ENCODE peak calls at places on chromosomes 16 and 17, in seven cellular contexts. One of them, this sample, is unnamed.

GRCh38 chr16:22220714-22221113 is 14.6 kb downstream of the EEF2K start:
- DNase-seq in MM.1S: no peak
- DNase-seq in ACHN: no peak
- DNase-seq in NCI-H460: no peak
- DNase-seq in GM12892: no peak
- DNase-seq in NCI-H2081: no peak
- DNase-seq in stimulated activated CD8-positive, alpha-beta memory T cell treated with anti-CD3 and anti-CD28 coated beads, Interleukin-4, amount 100 ng/mL, for 4 hours: no peak
- DNase-seq in this sample: peak; percentile 91

GRCh38 chr17:6327007-6327406 is 107.9 kb downstream of the AIPL1 start:
- DNase-seq in GM12892: no peak
- DNase-seq in MM.1S: no peak
- DNase-seq in ACHN: no peak
- DNase-seq in NCI-H460: no peak
- DNase-seq in NCI-H2081: no peak
- DNase-seq in stimulated activated CD8-positive, alpha-beta memory T cell treated with anti-CD3 and anti-CD28 coated beads, Interleukin-4, amount 100 ng/mL, for 4 hours: no peak
- DNase-seq in this sample: no peak

GRCh38 chr17:77476920-77477805 is 336.4 kb downstream of the SEC14L1 start:
- DNase-seq in ACHN: no peak
- DNase-seq in NCI-H2081: no peak
- DNase-seq in GM12892: no peak
- DNase-seq in MM.1S: peak; percentile 63
- DNase-seq in stimulated activated CD8-positive, alpha-beta memory T cell treated with anti-CD3 and anti-CD28 coated beads, Interleukin-4, amount 100 ng/mL, for 4 hours: no peak
- DNase-seq in NCI-H460: peak; percentile 35
- DNase-seq in this sample: peak; percentile 100

GRCh38 chr17:79305376-79305775 is 230.8 kb downstream of the ENGASE start:
- DNase-seq in GM12892: no peak
- DNase-seq in MM.1S: no peak
- DNase-seq in ACHN: no peak
- DNase-seq in NCI-H460: no peak
- DNase-seq in NCI-H2081: no peak
- DNase-seq in stimulated activated CD8-positive, alpha-beta memory T cell treated with anti-CD3 and anti-CD28 coated beads, Interleukin-4, amount 100 ng/mL, for 4 hours: no peak
- DNase-seq in this sample: no peak

GRCh38 chr17:48754500-48755261 is 26.1 kb upstream of the HOXB13 start:
- DNase-seq in NCI-H2081: no peak
- DNase-seq in stimulated activated CD8-positive, alpha-beta memory T cell treated with anti-CD3 and anti-CD28 coated beads, Interleukin-4, amount 100 ng/mL, for 4 hours: no peak
- DNase-seq in MM.1S: no peak
- DNase-seq in NCI-H460: no peak
- DNase-seq in GM12892: no peak
- DNase-seq in ACHN: no peak
- DNase-seq in this sample: peak; percentile 46

GRCh38 chr16:78443300-78443604 is 343.8 kb downstream of the WWOX start:
- DNase-seq in NCI-H2081: no peak
- DNase-seq in stimulated activated CD8-positive, alpha-beta memory T cell treated with anti-CD3 and anti-CD28 coated beads, Interleukin-4, amount 100 ng/mL, for 4 hours: no peak
- DNase-seq in ACHN: no peak
- DNase-seq in GM12892: no peak
- DNase-seq in MM.1S: no peak
- DNase-seq in NCI-H460: no peak
- DNase-seq in this sample: no peak

GRCh38 chr17:66943484-66943883 is 21.0 kb upstream of the CACNG4 start:
- DNase-seq in NCI-H460: no peak
- DNase-seq in MM.1S: no peak
- DNase-seq in ACHN: no peak
- DNase-seq in NCI-H2081: no peak
- DNase-seq in GM12892: no peak
- DNase-seq in stimulated activated CD8-positive, alpha-beta memory T cell treated with anti-CD3 and anti-CD28 coated beads, Interleukin-4, amount 100 ng/mL, for 4 hours: no peak
- DNase-seq in this sample: peak; percentile 52

GRCh38 chr16:48381201-48381600 is 4.0 kb downstream of the SIAH1 start:
- DNase-seq in GM12892: no peak
- DNase-seq in NCI-H460: no peak
- DNase-seq in NCI-H2081: no peak
- DNase-seq in MM.1S: no peak
- DNase-seq in ACHN: no peak
- DNase-seq in stimulated activated CD8-positive, alpha-beta memory T cell treated with anti-CD3 and anti-CD28 coated beads, Interleukin-4, amount 100 ng/mL, for 4 hours: no peak
- DNase-seq in this sample: peak; percentile 38